ENCODE peak calls at places on chromosomes 5 and 9, in nine cellular contexts. Y is fibroblast of lung; G is lung; D is cardiac muscle cell; N is CD8-positive, alpha-beta T cell; M is omental fat pad; U is AG09319; E is epithelial cell of proximal tubule; Q is A673. L is an unnamed sample.
A peak's percentile ranks its signal among the peaks of the same experiment; 100 is the strongest.

GRCh38 chr9:94941211-94941875 is 214.8 kb downstream of the AOPEP start:
- DNase-seq in U (no peak), Y (peak; percentile 47), G (no peak), E (no peak), D (no peak), Q (no peak), N (no peak), M (no peak), L (no peak)

GRCh38 chr9:92616199-92617129 is 53.5 kb downstream of the IPPK start:
- DNase-seq in D (no peak), U (no peak), Y (peak; percentile 32), M (no peak), Q (no peak), G (no peak), E (no peak), N (no peak), L (no peak)

GRCh38 chr5:139642891-139643871 is 5.0 kb upstream of the CXXC5 start:
- DNase-seq in G (no peak), Y (no peak), D (no peak), E (no peak), N (no peak), Q (no peak), M (no peak), U (no peak), L (no peak)

GRCh38 chr5:37272564-37272963 is 23.4 kb upstream of the CPLANE1 start:
- DNase-seq in D (no peak), G (peak; percentile 75), Y (peak; percentile 72), U (no peak), E (peak; percentile 38), Q (no peak), M (no peak), N (no peak), L (peak; percentile 40)

GRCh38 chr5:23412011-23412410 is 95.4 kb upstream of the PRDM9 start:
- DNase-seq in G (no peak), N (no peak), M (no peak), Y (no peak), U (no peak), E (no peak), Q (no peak), D (no peak), L (no peak)

GRCh38 chr5:141521244-141521781 is 32.4 kb downstream of the PCDHGC5 start:
- DNase-seq in M (no peak), E (peak; percentile 98), Y (peak; percentile 100), G (no peak), U (peak; percentile 96), Q (peak; percentile 88), D (no peak), N (no peak), L (peak; percentile 98)

GRCh38 chr5:31963358-31963757 is 210.8 kb downstream of the GOLPH3 start:
- DNase-seq in M (peak; percentile 38), U (no peak), E (no peak), D (no peak), Q (no peak), Y (peak; percentile 36), G (no peak), N (no peak), L (no peak)

GRCh38 chr5:59791602-59792001 is 101.9 kb downstream of the PDE4D start:
- DNase-seq in Q (no peak), U (no peak), D (no peak), Y (no peak), N (no peak), E (no peak), M (no peak), G (no peak), L (no peak)

GRCh38 chr9:3498691-3499090 is 27.1 kb downstream of the RFX3 start:
- DNase-seq in G (no peak), U (no peak), N (no peak), D (no peak), M (no peak), Y (peak; percentile 87), E (no peak), Q (peak; percentile 26), L (peak; percentile 62)

GRCh38 chr9:112378441-112379176 is 1.3 kb upstream of the HSDL2 start:
- DNase-seq in Y (peak; percentile 20), Q (no peak), M (no peak), U (no peak), E (no peak), N (no peak), G (no peak), D (peak; percentile 8), L (no peak)

GRCh38 chr5:8577792-8578191 is 708.8 kb downstream of the MTRR start:
- DNase-seq in U (no peak), Q (no peak), N (no peak), G (no peak), E (no peak), M (no peak), D (no peak), Y (no peak), L (peak; percentile 13)

GRCh38 chr5:59039296-59040006 is 456.6 kb downstream of the RAB3C start:
- DNase-seq in U (no peak), N (peak; percentile 83), Q (peak; percentile 83), Y (peak; percentile 80), D (peak; percentile 67), G (peak; percentile 90), E (no peak), M (peak; percentile 66), L (peak; percentile 50)

GRCh38 chr9:101117091-101117490 is 88.6 kb downstream of the PLPPR1 start:
- DNase-seq in E (no peak), Y (no peak), D (no peak), N (no peak), U (no peak), M (no peak), G (no peak), Q (no peak), L (no peak)

GRCh38 chr5:137481596-137481995 is 17.5 kb downstream of the SPOCK1 start:
- DNase-seq in D (no peak), E (peak; percentile 42), U (no peak), Y (peak; percentile 40), G (no peak), Q (no peak), N (no peak), M (no peak), L (no peak)

GRCh38 chr5:164680812-164681211 is 1175.4 kb downstream of the MAT2B start:
- DNase-seq in M (no peak), U (no peak), D (no peak), Q (no peak), G (no peak), E (no peak), Y (no peak), N (no peak), L (no peak)
- TF ChIP-seq CTCF in M (no peak), U (no peak), D (no peak), Q (no peak), G (no peak), E (no peak), Y (no peak), N (no peak), L (no peak)

GRCh38 chr9:37184905-37185867 is 64.8 kb downstream of the ZCCHC7 start:
- DNase-seq in M (no peak), Q (no peak), D (no peak), N (no peak), G (no peak), Y (no peak), U (no peak), E (no peak), L (no peak)

GRCh38 chr9:37182718-37183117 is 62.3 kb downstream of the ZCCHC7 start:
- DNase-seq in U (no peak), M (no peak), E (no peak), G (no peak), Q (no peak), N (no peak), Y (no peak), D (no peak), L (no peak)

GRCh38 chr9:37178742-37179141 is 58.4 kb downstream of the ZCCHC7 start:
- DNase-seq in M (no peak), Q (no peak), G (no peak), Y (no peak), E (no peak), N (no peak), D (no peak), U (no peak), L (no peak)

GRCh38 chr9:37179576-37179975 is 59.2 kb downstream of the ZCCHC7 start:
- DNase-seq in N (no peak), E (no peak), Q (no peak), G (no peak), D (no peak), U (no peak), M (no peak), Y (no peak), L (no peak)

GRCh38 chr9:37180138-37180537 is 59.8 kb downstream of the ZCCHC7 start:
- DNase-seq in N (no peak), Q (no peak), E (no peak), M (no peak), Y (no peak), G (no peak), D (no peak), U (no peak), L (no peak)
- TF ChIP-seq CTCF in N (no peak), Q (no peak), E (no peak), M (no peak), Y (no peak), G (no peak), D (no peak), U (no peak), L (peak; percentile 31)

DNA sequence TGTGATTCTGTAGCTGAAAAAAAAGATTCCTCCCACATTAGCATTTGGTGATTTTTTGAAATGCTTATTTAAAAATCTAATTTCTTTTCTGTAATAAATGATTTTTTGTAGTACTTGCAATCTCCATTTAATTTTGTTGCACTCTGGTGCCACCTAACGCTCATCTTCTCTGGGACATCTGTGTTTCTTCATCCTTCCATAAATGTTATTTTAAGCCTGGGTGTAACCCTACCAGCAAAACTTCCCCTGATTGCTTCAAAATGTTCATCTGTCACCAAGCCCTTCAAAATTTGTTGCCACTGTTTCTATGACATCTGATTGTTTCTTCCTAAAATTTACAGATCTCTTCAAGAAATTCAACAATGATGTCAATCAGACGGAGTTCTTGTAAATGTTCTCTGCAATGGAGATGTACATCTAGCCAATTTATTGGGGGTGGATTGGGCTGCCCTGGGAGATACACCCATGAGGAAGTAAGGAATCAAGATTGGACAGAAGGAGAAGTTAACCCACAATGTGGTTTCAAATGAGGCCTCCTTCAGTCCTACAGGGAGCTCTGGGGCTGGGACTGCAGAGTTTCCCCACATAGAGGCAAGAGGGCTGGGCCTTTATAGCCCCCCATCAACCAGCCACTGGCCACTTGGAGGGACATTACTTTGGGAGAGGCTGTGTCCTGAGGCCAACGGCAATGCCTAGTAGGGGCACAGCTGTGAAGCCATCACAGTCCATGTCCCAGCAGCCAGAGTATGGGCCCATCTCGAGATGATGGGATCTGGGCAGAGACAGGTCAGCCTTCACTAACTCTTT is 23.3 kb downstream of the MCTP1 start:
- DNase-seq in E (no peak), U (peak; percentile 4), M (no peak), N (no peak), G (no peak), D (peak; percentile 23), Q (peak; percentile 47), Y (peak; percentile 18), L (peak; percentile 29)
- TF ChIP-seq CTCF in E (peak; percentile 68), U (peak; percentile 38), M (no peak), N (no peak), G (no peak), D (peak; percentile 53), Q (peak; percentile 75), Y (peak; percentile 52), L (peak; percentile 80)

DNA sequence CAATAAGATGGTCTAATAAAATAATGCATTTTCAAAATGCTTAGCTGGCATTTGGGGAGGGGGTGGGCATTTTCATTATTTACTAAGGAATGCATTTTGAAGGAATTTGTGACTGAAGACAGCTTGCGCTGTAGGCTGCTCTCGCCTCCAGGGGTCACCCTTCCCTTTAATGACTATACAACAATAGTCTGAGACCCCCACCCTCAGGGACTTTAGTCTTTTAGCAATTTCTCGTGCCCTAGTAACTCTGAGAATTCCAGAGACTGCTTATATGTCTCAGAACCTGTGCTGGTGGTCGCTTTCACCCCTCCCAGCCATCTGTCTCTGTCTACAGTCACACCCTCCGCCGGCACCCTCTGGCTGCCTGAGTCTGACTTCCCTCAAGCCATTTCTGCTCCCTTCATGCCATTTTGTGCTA is 671.5 kb downstream of the NR2F1-AS1 start:
- DNase-seq in Q (peak; percentile 31), E (no peak), G (no peak), M (no peak), N (no peak), Y (peak; percentile 19), U (no peak), D (peak; percentile 57), L (no peak)
- TF ChIP-seq CTCF in Q (peak; percentile 70), E (peak; percentile 72), G (no peak), M (no peak), N (no peak), Y (peak; percentile 21), U (peak; percentile 42), D (peak; percentile 69), L (peak; percentile 77)

L was measured in HFFc6.